ENCODE peak calls at places on chromosome 18, in four cellular contexts. N, W, Y and T are unnamed samples.

GRCh38 chr18:10822457-10822856 is 296.6 kb downstream of the NAPG start:
- DNase-seq in Y (no peak), N (no peak), W (no peak), T (no peak)

GRCh38 chr18:12679183-12679786 is 21.4 kb upstream of the SPIRE1 start:
- DNase-seq in Y (no peak), N (no peak), W (no peak), T (no peak)

GRCh38 chr18:13577091-13577697 is 149.2 kb downstream of the FAM210A start:
- DNase-seq in Y (no peak), W (no peak), N (no peak), T (no peak)

GRCh38 chr18:49858309-49859005 is 45.1 kb upstream of the ACAA2 start:
- DNase-seq in N (peak), Y (peak), W (peak), T (peak)

GRCh38 chr18:2627821-2628276 is 27.7 kb upstream of the SMCHD1 start:
- DNase-seq in W (no peak), N (no peak), Y (no peak), T (no peak)

GRCh38 chr18:46411862-46412690 is 244.9 kb downstream of the LOXHD1 start:
- DNase-seq in Y (no peak), W (no peak), N (no peak), T (no peak)

GRCh38 chr18:32040936-32041335 is 22.3 kb downstream of the RNF125 start:
- DNase-seq in Y (no peak), N (peak), W (no peak), T (no peak)

GRCh38 chr18:12038082-12038660 is 55.5 kb upstream of the ANKRD62 start:
- DNase-seq in W (peak), Y (no peak), N (peak), T (no peak)

GRCh38 chr18:42614619-42615293 is 500.7 kb downstream of the RIT2 start:
- DNase-seq in N (no peak), W (no peak), Y (no peak), T (no peak)

GRCh38 chr18:25560369-25560768 is 208.4 kb upstream of the ZNF521 start:
- DNase-seq in N (no peak), W (no peak), Y (no peak), T (no peak)

GRCh38 chr18:38695559-38696270 is 1130.1 kb upstream of the CELF4 start:
- DNase-seq in Y (no peak), N (no peak), W (no peak), T (no peak)

GRCh38 chr18:57859314-57859713 is 56.2 kb upstream of the ATP8B1 start:
- DNase-seq in W (peak), Y (no peak), N (no peak), T (no peak)

GRCh38 chr18:47226660-47227059 is 24.8 kb downstream of the SKOR2 start:
- DNase-seq in N (no peak), W (no peak), Y (no peak), T (no peak)

GRCh38 chr18:3452750-3453539 is 3.0 kb downstream of the TGIF1 start:
- DNase-seq in W (no peak), Y (no peak), N (no peak), T (no peak)

GRCh38 chr18:69758458-69758857 is 189.2 kb downstream of the CD226 start:
- DNase-seq in W (no peak), N (no peak), Y (no peak), T (no peak)

GRCh38 chr18:75554644-75555043 is 127.1 kb upstream of the SMIM21 start:
- DNase-seq in W (no peak), Y (no peak), N (no peak), T (no peak)

GRCh38 chr18:37266290-37266689 is 299.3 kb downstream of the CELF4 start:
- DNase-seq in Y (peak), N (no peak), W (peak), T (no peak)

GRCh38 chr18:56083889-56084288 is 495.9 kb upstream of the TCF4 start:
- DNase-seq in N (no peak), Y (no peak), W (no peak), T (no peak)

GRCh38 chr18:60358516-60358915 is 14.1 kb downstream of the MC4R start:
- DNase-seq in Y (no peak), W (no peak), N (no peak), T (no peak)

GRCh38 chr18:27713037-27713726 is 463.7 kb downstream of the CDH2 start:
- DNase-seq in N (no peak), Y (no peak), W (no peak), T (no peak)

GRCh38 chr18:27244259-27244658 is 59.2 kb upstream of the CHST9 start:
- DNase-seq in W (no peak), Y (no peak), N (no peak), T (no peak)

GRCh38 chr18:8960740-8961657 is 141.5 kb upstream of the NDUFV2 start:
- DNase-seq in Y (no peak), W (no peak), N (no peak), T (no peak)